ENCODE peak calls at places on chromosome 13, in four cellular contexts. C is Calu3; E is mucosa of descending colon; O is CD8-positive, alpha-beta T cell. I is an unnamed sample.
A peak's percentile ranks its signal among the peaks of the same experiment; 100 is the strongest.

GRCh38 chr13:113853518-113854237 is 10.2 kb downstream of the GAS6 start:
- DNase-seq in C (no peak), E (no peak), O (no peak), I (no peak)

GRCh38 chr13:26051231-26052135 is at the start of gene SHISA2:
- DNase-seq in C (peak; percentile 45), E (no peak), O (no peak), I (peak; percentile 47)

GRCh38 chr13:79593611-79594275 is 112.8 kb downstream of the NDFIP2 start:
- DNase-seq in C (no peak), E (no peak), O (no peak), I (no peak)

GRCh38 chr13:21033866-21034601 is 27.4 kb downstream of the LATS2 start:
- DNase-seq in C (peak; percentile 77), E (no peak), O (no peak), I (no peak)

GRCh38 chr13:42384265-42384664 is 112.3 kb downstream of the AKAP11 start:
- DNase-seq in C (no peak), E (no peak), O (no peak), I (no peak)

GRCh38 chr13:102825400-102825799 is 20.4 kb upstream of the ERCC5 start:
- DNase-seq in C (no peak), E (no peak), O (no peak), I (no peak)

GRCh38 chr13:90896022-90896421 is 451.5 kb upstream of the MIR17HG start:
- DNase-seq in C (no peak), E (no peak), O (no peak), I (no peak)

GRCh38 chr13:72536668-72537399 is 190.6 kb downstream of the MZT1 start:
- DNase-seq in C (no peak), E (peak; percentile 46), O (no peak), I (no peak)

GRCh38 chr13:29436721-29437250 is 158.7 kb downstream of the SLC7A1 start:
- DNase-seq in C (no peak), E (no peak), O (no peak), I (no peak)

GRCh38 chr13:39524795-39525194 is 78.2 kb downstream of the LHFPL6 start:
- DNase-seq in C (no peak), E (no peak), O (no peak), I (no peak)
- TF ChIP-seq CTCF in C (no peak), E (no peak), O (no peak), I (no peak)

GRCh38 chr13:33842207-33842606 is 24.3 kb downstream of the RFC3 start:
- DNase-seq in C (no peak), E (no peak), O (no peak), I (no peak)

GRCh38 chr13:33845572-33846305 is 27.8 kb downstream of the RFC3 start:
- DNase-seq in C (no peak), E (no peak), O (no peak), I (no peak)

GRCh38 chr13:33849211-33849610 is 31.3 kb downstream of the RFC3 start:
- DNase-seq in C (no peak), E (no peak), O (no peak), I (no peak)

DNA sequence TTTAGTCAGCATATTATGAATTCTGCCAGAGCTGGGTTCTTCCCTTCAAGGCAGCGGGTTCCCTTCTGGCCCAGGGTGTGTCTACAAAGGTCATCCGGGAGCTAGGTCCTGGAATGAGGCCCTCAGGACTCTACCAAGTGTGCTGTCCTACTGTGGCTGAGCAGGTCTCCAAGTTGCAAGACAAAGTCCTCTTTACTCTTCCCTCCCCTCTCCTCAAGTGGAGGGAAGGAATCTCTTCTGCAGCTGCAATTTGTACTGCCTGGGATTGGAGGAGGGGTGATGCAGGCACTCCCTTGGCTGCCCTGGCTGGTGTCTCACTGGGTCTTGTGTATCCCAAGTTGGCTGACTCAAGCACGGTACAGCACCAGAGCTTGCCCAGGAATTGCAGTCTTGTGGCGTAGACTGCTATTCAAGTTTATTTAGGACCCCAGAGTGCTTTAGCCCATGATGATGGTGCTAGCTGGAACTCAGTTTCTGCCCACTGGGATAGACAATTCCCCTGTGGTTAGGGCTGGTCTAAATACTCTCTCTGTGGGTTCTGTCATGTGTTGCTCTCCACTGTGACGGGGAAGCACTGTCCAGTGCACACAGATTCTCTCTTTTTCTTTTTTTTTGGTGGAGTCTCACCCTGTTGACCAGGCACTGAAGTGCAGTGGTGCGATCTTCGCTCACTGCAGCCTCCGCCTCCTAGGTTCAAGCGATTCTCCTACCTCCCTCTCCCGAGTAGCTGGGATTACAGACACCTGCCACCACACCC is 28.5 kb downstream of the RFC3 start:
- DNase-seq in C (no peak), E (no peak), O (no peak), I (no peak)
- TF ChIP-seq CTCF in C (no peak), E (no peak), O (no peak), I (no peak)

GRCh38 chr13:46866150-46866549 is 30.7 kb downstream of the HTR2A start:
- DNase-seq in C (peak; percentile 31), E (no peak), O (no peak), I (peak; percentile 10)
- TF ChIP-seq CTCF in C (no peak), E (no peak), O (no peak), I (no peak)

GRCh38 chr13:88142653-88143052 is 471.5 kb downstream of the SLITRK5 start:
- DNase-seq in C (no peak), E (no peak), O (no peak), I (no peak)

DNA sequence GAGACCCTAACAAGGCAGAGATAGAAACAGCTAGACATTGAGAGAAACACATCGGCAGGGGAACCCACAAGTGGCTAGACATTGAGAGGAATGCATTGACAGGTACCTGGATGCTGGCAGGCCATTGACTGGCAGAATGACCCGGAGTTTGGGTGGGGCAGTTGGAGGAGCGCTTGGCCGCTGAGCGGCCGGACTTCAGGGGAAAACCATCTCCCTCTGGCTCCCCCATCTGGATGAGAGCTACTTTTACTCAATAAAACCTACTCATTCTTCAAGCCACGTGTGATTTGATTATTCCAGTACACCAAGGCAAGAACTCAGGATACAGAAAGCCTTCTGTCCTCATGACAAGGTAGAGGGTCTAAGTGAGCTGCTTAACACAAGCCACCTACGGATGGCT is 473.4 kb downstream of the SLITRK5 start:
- DNase-seq in C (no peak), E (no peak), O (no peak), I (no peak)
- TF ChIP-seq CTCF in C (no peak), E (no peak), O (no peak), I (no peak)

I was measured in GM10248.